ENCODE peak calls at places on chromosomes 13 and 19, in four cellular contexts. V, S, D and A are unnamed samples.

GRCh38 chr13:105272660-105273631 is 1262.5 kb downstream of the EFNB2 start:
- DNase-seq in V (peak), S (no peak), D (no peak), A (no peak)

GRCh38 chr19:5563941-5564612 is 3.7 kb downstream of the TINCR start:
- DNase-seq in V (no peak), S (no peak), D (peak), A (peak)

GRCh38 chr19:35395762-35396199 is 24.9 kb downstream of the GPR42 start:
- DNase-seq in V (peak), S (no peak), D (no peak), A (peak)

GRCh38 chr19:11745871-11746270 is 7.1 kb upstream of the ZNF823 start:
- DNase-seq in V (no peak), S (no peak), D (no peak), A (peak)

GRCh38 chr19:35988824-35989223 is 6.2 kb upstream of the SDHAF1 start:
- DNase-seq in V (no peak), S (no peak), D (no peak), A (no peak)

GRCh38 chr19:39136225-39136940 is 10.8 kb downstream of the PAK4 start:
- DNase-seq in V (no peak), S (no peak), D (no peak), A (peak)

GRCh38 chr13:70375718-70376117 is 267.5 kb upstream of the KLHL1 start:
- DNase-seq in V (peak), S (no peak), D (no peak), A (peak)

GRCh38 chr19:15154002-15154612 is 46.7 kb downstream of the NOTCH3 start:
- DNase-seq in V (peak), S (no peak), D (peak), A (peak)

GRCh38 chr19:10269333-10270179 is 1.4 kb upstream of the ICAM1 start:
- DNase-seq in V (peak), S (peak), D (peak), A (peak)

GRCh38 chr19:18317998-18318800 is 4.7 kb downstream of the LSM4 start:
- DNase-seq in V (no peak), S (no peak), D (no peak), A (no peak)

GRCh38 chr13:76848596-76848995 is 37.6 kb downstream of the KCTD12 start:
- DNase-seq in V (no peak), S (no peak), D (peak), A (no peak)

GRCh38 chr13:39635564-39635963 is 19.9 kb upstream of the COG6 start:
- DNase-seq in V (no peak), S (no peak), D (no peak), A (no peak)

GRCh38 chr19:6616011-6616410 is 25.1 kb upstream of the CD70 start:
- DNase-seq in V (no peak), S (no peak), D (peak), A (peak)

GRCh38 chr19:15629003-15629880 is 11.5 kb upstream of the CYP4F3 start:
- DNase-seq in V (peak), S (peak), D (peak), A (peak)

GRCh38 chr13:48185018-48185417 is 48.0 kb upstream of the ITM2B start:
- DNase-seq in V (no peak), S (no peak), D (peak), A (peak)

GRCh38 chr19:46270521-46271256 is 26.2 kb upstream of the HIF3A start:
- DNase-seq in V (no peak), S (no peak), D (no peak), A (no peak)

GRCh38 chr19:41189425-41190065 is 3.5 kb upstream of the CYP2S1 start:
- DNase-seq in V (peak), S (no peak), D (no peak), A (no peak)

GRCh38 chr13:46640843-46641242 is 87.9 kb downstream of the LRCH1 start:
- DNase-seq in V (no peak), S (no peak), D (peak), A (peak)

GRCh38 chr19:16581145-16581970 is 9.1 kb upstream of the SLC35E1 start:
- DNase-seq in V (no peak), S (no peak), D (no peak), A (no peak)

GRCh38 chr13:39656325-39656677 is 839 bp downstream of the COG6 start:
- DNase-seq in V (peak), S (no peak), D (peak), A (peak)

GRCh38 chr13:106262886-106263285 is 272.6 kb downstream of the EFNB2 start:
- DNase-seq in V (no peak), S (no peak), D (no peak), A (no peak)

GRCh38 chr19:7888145-7888825 is at the start of gene LRRC8E:
- DNase-seq in V (peak), S (no peak), D (peak), A (peak)

GRCh38 chr19:17751103-17751911 is at the start of gene FCHO1:
- DNase-seq in V (no peak), S (peak), D (no peak), A (no peak)

GRCh38 chr13:103852036-103852435 is 785.8 kb upstream of the SLC10A2 start:
- DNase-seq in V (no peak), S (no peak), D (no peak), A (no peak)

GRCh38 chr13:73290844-73291243 is 232.0 kb downstream of the KLF5 start:
- DNase-seq in V (no peak), S (no peak), D (no peak), A (peak)

GRCh38 chr13:73284475-73284874 is 225.7 kb downstream of the KLF5 start:
- DNase-seq in V (no peak), S (no peak), D (no peak), A (no peak)

GRCh38 chr13:73287871-73288270 is 229.1 kb downstream of the KLF5 start:
- DNase-seq in V (no peak), S (no peak), D (no peak), A (no peak)

GRCh38 chr13:73288596-73288995 is 229.8 kb downstream of the KLF5 start:
- DNase-seq in V (no peak), S (no peak), D (no peak), A (peak)

GRCh38 chr13:73286177-73286576 is 227.4 kb downstream of the KLF5 start:
- DNase-seq in V (no peak), S (no peak), D (no peak), A (no peak)
- TF ChIP-seq CTCF in V (peak), S (peak), D (no peak), A (peak)

GRCh38 chr13:33785384-33785783 is 32.6 kb upstream of the RFC3 start:
- DNase-seq in V (no peak), S (no peak), D (no peak), A (no peak)

GRCh38 chr13:33789067-33789606 is 28.8 kb upstream of the RFC3 start:
- DNase-seq in V (no peak), S (no peak), D (no peak), A (no peak)

GRCh38 chr13:33784738-33785137 is 33.2 kb upstream of the RFC3 start:
- DNase-seq in V (no peak), S (no peak), D (no peak), A (no peak)

GRCh38 chr13:33789757-33790156 is 28.2 kb upstream of the RFC3 start:
- DNase-seq in V (no peak), S (no peak), D (no peak), A (no peak)

DNA sequence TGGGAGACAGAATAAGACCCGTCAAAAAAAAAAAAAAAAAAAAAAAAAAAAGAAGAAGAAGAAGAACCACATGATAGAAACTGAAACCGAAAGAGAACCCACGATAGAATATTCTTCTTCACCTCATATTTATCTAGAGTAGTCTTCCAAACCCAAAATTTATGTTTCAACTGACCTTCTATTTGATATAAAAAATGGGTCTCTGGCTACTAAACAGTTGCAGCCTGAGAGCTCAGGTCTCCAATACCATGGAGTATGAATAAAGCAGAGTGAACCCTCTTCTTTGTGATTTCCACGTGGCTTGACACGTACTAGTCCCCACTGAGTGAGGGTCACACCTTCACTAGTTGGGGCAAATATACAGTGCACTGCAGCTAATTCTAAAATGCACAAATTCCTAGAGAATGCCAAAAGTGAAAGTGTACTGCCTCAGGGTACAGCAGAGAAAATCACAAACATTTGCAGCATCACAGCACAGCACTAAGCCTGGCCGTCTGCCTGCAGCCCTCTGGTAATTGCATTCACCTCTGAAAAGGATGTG is 30.8 kb upstream of the RFC3 start:
- DNase-seq in V (no peak), S (no peak), D (no peak), A (no peak)
- H3K4me3 ChIP-seq in V (no peak), S (peak), D (no peak), A (no peak)

GRCh38 chr13:25249001-25249543 is 38.2 kb downstream of the MTMR6 start:
- DNase-seq in V (peak), S (no peak), D (peak), A (peak)
- TF ChIP-seq CTCF in V (peak), S (no peak), D (peak), A (peak)

GRCh38 chr19:42284641-42285341 is 15.7 kb downstream of the CIC start:
- DNase-seq in V (peak), S (no peak), D (no peak), A (no peak)

GRCh38 chr19:42285546-42285945 is 16.4 kb upstream of the PRR19 start:
- DNase-seq in V (peak), S (no peak), D (no peak), A (no peak)

GRCh38 chr19:42282810-42283247 is 13.8 kb downstream of the CIC start:
- DNase-seq in V (no peak), S (no peak), D (no peak), A (no peak)

GRCh38 chr19:42283248-42284065 is 14.4 kb downstream of the CIC start:
- DNase-seq in V (peak), S (peak), D (peak), A (peak)

DNA sequence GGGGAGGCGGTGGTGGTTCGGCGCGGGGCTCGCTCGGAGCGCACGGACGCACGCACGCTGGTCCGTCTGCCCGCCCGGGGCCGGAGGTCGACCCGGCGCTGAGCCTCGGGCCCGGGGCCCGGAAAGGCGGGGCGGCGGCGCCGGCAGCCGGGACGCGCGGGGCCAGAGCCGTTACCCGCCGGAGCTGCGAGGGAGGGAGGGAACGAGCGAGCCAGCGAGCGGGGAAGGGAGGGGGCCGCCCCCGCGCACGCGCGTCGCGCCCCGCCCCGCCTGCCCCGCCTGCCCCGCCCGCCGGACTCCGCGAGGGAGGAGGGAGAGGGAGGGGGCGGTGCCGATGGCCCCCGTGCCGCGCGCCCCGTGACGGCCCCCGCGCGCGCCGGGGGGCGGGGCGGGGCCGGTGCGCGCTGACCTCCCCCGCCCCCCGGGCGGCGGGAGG is 15.0 kb downstream of the CIC start:
- DNase-seq in V (peak), S (no peak), D (peak), A (peak)
- H3K4me3 ChIP-seq in V (peak), S (peak), D (no peak), A (no peak)

DNA sequence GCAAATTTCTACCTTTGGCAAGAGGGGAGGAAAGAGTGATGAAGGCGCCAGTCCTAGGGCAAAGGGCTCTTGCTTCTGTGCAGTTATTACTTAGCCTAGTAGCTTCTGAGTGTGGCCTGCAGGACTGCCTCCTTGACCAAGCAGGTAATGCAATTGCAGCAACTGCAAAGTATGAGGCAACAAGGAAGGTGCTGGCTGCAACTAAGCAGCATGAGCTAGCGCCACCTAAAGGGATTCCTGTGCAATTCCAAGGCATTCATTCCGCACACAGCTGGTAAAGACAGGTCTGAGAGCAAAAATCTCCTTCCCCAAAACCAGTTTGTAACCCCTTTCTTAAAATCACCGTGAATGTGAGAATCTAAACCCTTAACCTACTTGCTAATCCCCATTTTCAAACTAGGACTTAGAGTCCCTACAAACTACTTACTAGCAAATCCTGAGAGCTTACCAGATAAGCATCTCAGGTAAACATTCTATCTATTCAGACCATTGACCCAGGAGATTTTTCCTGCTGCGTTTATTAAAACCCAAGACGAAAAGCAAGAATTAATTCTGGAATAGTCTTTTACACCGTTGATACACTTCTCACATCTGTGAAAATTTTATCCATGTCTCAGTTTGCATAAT is 62.9 kb downstream of the DCT start:
- DNase-seq in V (peak), S (no peak), D (peak), A (peak)
- TF ChIP-seq CTCF in V (peak), S (peak), D (peak), A (peak)

DNA sequence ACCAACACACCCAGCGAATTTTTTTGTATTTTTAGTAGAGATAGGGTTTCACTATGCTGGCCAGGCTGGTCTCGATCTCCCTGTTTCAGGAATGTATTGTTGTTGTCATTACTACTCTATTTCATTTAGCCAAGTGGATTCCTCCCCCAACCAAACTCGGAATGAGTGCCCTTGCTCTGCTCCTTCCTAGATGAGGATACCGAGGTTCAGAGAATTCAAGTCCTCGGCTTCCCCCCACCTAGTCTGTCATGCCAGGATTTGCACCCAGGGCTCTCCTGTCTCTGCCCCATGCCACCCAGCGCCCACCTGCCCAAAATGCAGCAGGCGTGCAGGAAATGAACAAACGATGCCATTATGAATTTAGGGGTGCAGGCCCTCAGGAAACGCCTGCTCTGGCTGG is 3.5 kb upstream of the SPACA4 start:
- DNase-seq in V (no peak), S (no peak), D (no peak), A (no peak)
- H3K4me3 ChIP-seq in V (no peak), S (no peak), D (no peak), A (no peak)